ENCODE peak calls at places on chromosomes 16 and 17, in seven cellular contexts. Y is lower leg skin, C is stomach, L is breast epithelium, Z is upper lobe of left lung, A is esophagus squamous epithelium, O is ovary. F is an unnamed sample.

GRCh38 chr17:40022961-40023541 is 7.8 kb downstream of the CSF3 start:
- DNase-seq in Y (no peak), Z (peak; percentile 85), A (no peak), O (no peak), L (no peak), C (peak; percentile 61), F (no peak)

GRCh38 chr17:37067555-37068111 is 118.9 kb downstream of the AATF start:
- DNase-seq in L (peak; percentile 39), Z (peak; percentile 32), O (peak; percentile 63), A (no peak), Y (peak; percentile 87), C (peak; percentile 93), F (no peak)

GRCh38 chr16:84526794-84527485 is 22.5 kb upstream of the MEAK7 start:
- DNase-seq in O (no peak), L (peak; percentile 52), A (no peak), Y (no peak), C (no peak), Z (no peak), F (no peak)

GRCh38 chr16:4586297-4586696 is 28.4 kb downstream of the UBALD1 start:
- DNase-seq in A (no peak), C (no peak), L (no peak), O (no peak), Y (no peak), Z (no peak), F (no peak)

GRCh38 chr17:64129515-64129764 is 504 bp downstream of the ERN1 start:
- DNase-seq in L (no peak), O (no peak), A (no peak), Y (no peak), C (no peak), Z (no peak), F (no peak)

GRCh38 chr16:3716831-3717234 is 491 bp downstream of the TRAP1 start:
- DNase-seq in Y (no peak), A (no peak), L (no peak), O (no peak), Z (peak; percentile 31), C (no peak), F (no peak)

GRCh38 chr17:28892024-28892423 is 5.5 kb downstream of the FLOT2 start:
- DNase-seq in C (no peak), Z (no peak), O (no peak), A (no peak), Y (no peak), L (no peak), F (no peak)

GRCh38 chr16:8753411-8754054 is 43.9 kb downstream of the TMEM186 start:
- DNase-seq in Z (no peak), Y (no peak), A (no peak), O (peak; percentile 11), L (no peak), C (peak; percentile 38), F (no peak)

GRCh38 chr16:3690991-3691720 is 26.2 kb downstream of the TRAP1 start:
- DNase-seq in A (no peak), O (no peak), L (no peak), Y (peak; percentile 90), Z (no peak), C (no peak), F (no peak)

GRCh38 chr16:50836121-50836541 is 94.2 kb downstream of the CYLD start:
- DNase-seq in A (no peak), O (no peak), Y (peak; percentile 61), C (no peak), Z (no peak), L (no peak), F (no peak)

GRCh38 chr17:18984273-18985114 is 20.1 kb downstream of the FAM83G start:
- DNase-seq in Y (no peak), L (no peak), Z (no peak), C (no peak), O (no peak), A (no peak), F (no peak)

GRCh38 chr16:50747206-50747956 is 5.5 kb downstream of the CYLD start:
- DNase-seq in L (no peak), O (no peak), Z (no peak), C (no peak), Y (no peak), A (no peak), F (no peak)

GRCh38 chr17:80070375-80071115 is 30.8 kb upstream of the GAA start:
- DNase-seq in A (no peak), Z (no peak), C (no peak), O (peak; percentile 57), Y (no peak), L (no peak), F (no peak)

GRCh38 chr17:32266389-32267269 is 997 bp downstream of the RHBDL3 start:
- DNase-seq in L (no peak), A (no peak), Z (no peak), O (peak; percentile 55), C (no peak), Y (no peak), F (no peak)

DNA sequence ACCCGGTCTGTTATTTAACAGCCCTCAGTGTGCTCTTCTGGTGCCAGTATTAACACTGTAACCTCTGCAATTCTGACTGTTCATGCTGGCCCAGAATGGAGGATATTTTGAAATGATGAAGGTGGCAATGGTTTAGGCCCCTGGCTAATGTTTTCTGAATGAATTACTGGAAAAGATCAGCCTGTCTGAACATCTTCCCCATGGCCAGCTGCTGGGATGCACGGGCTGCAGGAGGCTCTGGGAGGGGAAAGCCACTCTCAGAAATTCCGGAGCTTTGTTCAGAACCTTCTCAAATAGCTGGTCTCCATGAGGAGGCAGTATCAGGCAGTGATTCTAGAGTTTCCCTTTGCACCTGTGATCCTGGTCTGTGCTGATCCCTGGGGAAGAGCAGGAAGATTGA is 5.0 kb downstream of the SLC6A2 start:
- DNase-seq in O (no peak), C (no peak), A (no peak), L (no peak), Y (no peak), Z (no peak), F (no peak)
- H3K4me3 ChIP-seq in O (no peak overlapping the region), C (no peak overlapping the region), A (no peak overlapping the region), L (no peak overlapping the region), Y (no peak overlapping the region), Z (no peak overlapping the region), F (no peak overlapping the region)

GRCh38 chr16:1341495-1342388 is 8.3 kb downstream of the BAIAP3 start:
- DNase-seq in O (no peak), Y (no peak), Z (no peak), C (no peak), L (no peak), A (no peak), F (no peak)

GRCh38 chr16:1343428-1344242 is 8.0 kb downstream of the TSR3 start:
- DNase-seq in L (no peak), O (no peak), Z (no peak), C (no peak), A (no peak), Y (no peak), F (no peak)

GRCh38 chr16:1340730-1341494 is 7.5 kb downstream of the BAIAP3 start:
- DNase-seq in Y (no peak), L (no peak), O (no peak), A (no peak), Z (no peak), C (no peak), F (no peak)

GRCh38 chr16:1344499-1344898 is 7.2 kb downstream of the TSR3 start:
- DNase-seq in A (no peak), Z (no peak), O (no peak), L (no peak), C (no peak), Y (no peak), F (no peak)

DNA sequence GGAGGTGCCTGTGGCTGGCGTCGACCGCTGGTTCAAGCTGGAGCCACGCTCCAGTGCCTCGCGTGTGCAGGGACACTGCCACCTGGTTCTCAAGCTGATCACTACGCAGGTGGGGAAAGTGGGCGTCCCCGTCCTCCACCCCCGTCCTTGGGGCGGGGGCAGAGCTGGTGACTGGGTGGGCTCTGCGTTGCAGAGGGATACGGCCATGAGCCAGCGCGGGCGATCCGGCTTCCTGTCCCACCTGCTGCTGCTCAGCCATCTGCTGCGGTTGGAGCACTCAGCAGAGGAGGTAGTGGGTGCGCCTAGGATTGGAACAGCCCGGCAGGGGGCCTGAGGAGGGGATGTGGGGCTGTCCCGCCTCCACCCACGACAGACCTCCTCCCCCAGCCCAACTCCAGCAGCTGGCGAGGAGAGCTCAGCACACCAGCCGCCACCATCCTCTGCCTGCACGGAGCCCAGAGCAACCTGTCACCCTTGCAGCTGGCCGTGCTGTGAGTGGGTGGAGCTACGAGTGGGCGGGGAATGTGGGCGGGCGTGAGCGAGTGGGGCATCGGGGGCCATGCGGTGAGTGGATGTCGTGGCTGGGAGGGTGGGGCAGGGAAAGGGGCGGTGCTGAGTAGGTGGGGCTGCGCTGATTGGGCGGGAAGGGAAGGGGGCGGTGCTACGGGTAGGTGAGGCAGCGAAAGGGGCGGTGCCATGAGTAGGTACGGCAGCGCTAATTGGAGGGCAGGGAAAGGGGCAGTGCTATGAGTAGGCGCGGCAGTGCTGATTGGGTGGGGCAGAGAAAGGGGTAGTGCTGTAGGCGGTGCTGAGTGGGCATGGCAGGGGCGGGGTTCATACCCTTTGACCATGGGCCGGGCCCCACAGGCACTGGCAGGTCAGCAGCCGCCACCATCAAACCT is 8.9 kb downstream of the TSR3 start:
- DNase-seq in A (peak; percentile 79), O (peak; percentile 75), C (peak; percentile 98), Y (peak; percentile 98), Z (peak; percentile 98), L (peak; percentile 98), F (peak; percentile 98)
- TF ChIP-seq POLR2A in A (no peak), O (no peak), C (no peak), Y (no peak), Z (no peak), L (no peak), F (no peak)

GRCh38 chr17:66985338-66985737 is 20.8 kb downstream of the CACNG4 start:
- DNase-seq in C (no peak), A (no peak), O (no peak), L (no peak), Z (no peak), Y (no peak), F (no peak)

GRCh38 chr17:66985838-66986237 is 21.3 kb downstream of the CACNG4 start:
- DNase-seq in A (no peak), L (no peak), Z (no peak), C (no peak), Y (no peak), O (no peak), F (no peak)

GRCh38 chr17:66988069-66988798 is 23.7 kb downstream of the CACNG4 start:
- DNase-seq in L (no peak), A (no peak), O (no peak), Y (no peak), C (no peak), Z (no peak), F (no peak)

GRCh38 chr17:66986659-66987058 is 22.2 kb downstream of the CACNG4 start:
- DNase-seq in L (no peak), Y (no peak), C (no peak), Z (no peak), O (no peak), A (no peak), F (no peak)

GRCh38 chr17:66987059-66987616 is 22.6 kb downstream of the CACNG4 start:
- DNase-seq in L (no peak), Z (no peak), C (no peak), A (no peak), O (no peak), Y (no peak), F (no peak)
- H3K4me3 ChIP-seq in L (no peak overlapping the region), Z (no peak overlapping the region), C (no peak overlapping the region), A (no peak overlapping the region), O (no peak overlapping the region), Y (no peak overlapping the region), F (no peak overlapping the region)

GRCh38 chr16:1308036-1308976 is 1.1 kb upstream of the UBE2I start:
- DNase-seq in C (no peak), A (no peak), L (no peak), O (no peak), Z (no peak), Y (no peak), F (no peak)
- TF ChIP-seq POLR2A in C (no peak), A (no peak), L (no peak), O (no peak), Z (no peak), Y (no peak), F (no peak)

F was measured in esophagus muscularis mucosa.